ENCODE peak calls at places on chromosomes 16 and 17, in seven cellular contexts. C, Y, J, T, A, B and H are unnamed samples.
A peak's percentile ranks its signal among the peaks of the same experiment; 100 is the strongest.

GRCh38 chr16:20611975-20612471 is 35.9 kb upstream of the ACSM2B start:
- DNase-seq in C (no peak), Y (no peak), J (no peak), T (no peak), A (no peak), B (no peak), H (no peak)

GRCh38 chr16:79172306-79172705 is 428.2 kb downstream of the MAF start:
- DNase-seq in C (no peak), Y (no peak), J (no peak), T (no peak), A (no peak), B (no peak), H (no peak)

GRCh38 chr16:83996481-83997252 is 28.6 kb downstream of the NECAB2 start:
- DNase-seq in C (peak; percentile 36), Y (no peak), J (no peak), T (no peak), A (no peak), B (no peak), H (peak; percentile 45)

GRCh38 chr17:42097691-42098661 is at the start of gene ZNF385C:
- DNase-seq in C (no peak), Y (peak; percentile 30), J (no peak), T (peak; percentile 30), A (no peak), B (no peak), H (peak; percentile 59)

GRCh38 chr16:84505249-84506156 is 1.0 kb upstream of the MEAK7 start:
- DNase-seq in C (no peak), Y (no peak), J (no peak), T (no peak), A (peak; percentile 39), B (no peak), H (no peak)

GRCh38 chr17:71417142-71417541 is 703.7 kb upstream of the SOX9 start:
- DNase-seq in C (no peak), Y (no peak), J (no peak), T (no peak), A (no peak), B (no peak), H (no peak)

GRCh38 chr16:8936421-8936820 is 27.3 kb downstream of the USP7 start:
- DNase-seq in C (peak; percentile 65), Y (peak; percentile 69), J (no peak), T (peak; percentile 34), A (peak; percentile 63), B (peak; percentile 28), H (peak; percentile 45)

GRCh38 chr17:21375757-21376584 is at the start of gene KCNJ12:
- DNase-seq in C (peak; percentile 35), Y (no peak), J (no peak), T (no peak), A (no peak), B (no peak), H (no peak)

GRCh38 chr16:582614-583331 is 7.1 kb upstream of the RAB40C start:
- DNase-seq in C (no peak), Y (no peak), J (no peak), T (no peak), A (no peak), B (no peak), H (no peak)

GRCh38 chr17:71023631-71024030 is 854.3 kb downstream of the KCNJ2 start:
- DNase-seq in C (peak; percentile 70), Y (no peak), J (peak; percentile 4), T (no peak), A (no peak), B (no peak), H (no peak)

GRCh38 chr17:29050176-29050575 is 7.2 kb downstream of the PIPOX start:
- DNase-seq in C (no peak), Y (no peak), J (no peak), T (no peak), A (no peak), B (no peak), H (no peak)

GRCh38 chr16:88570691-88571092 is 489 bp downstream of the ZC3H18 start:
- DNase-seq in C (no peak), Y (no peak), J (no peak), T (peak; percentile 13), A (no peak), B (no peak), H (peak; percentile 53)

GRCh38 chr17:29583324-29584248 is 5.9 kb downstream of the GIT1 start:
- DNase-seq in C (no peak), Y (no peak), J (no peak), T (no peak), A (no peak), B (no peak), H (no peak)

GRCh38 chr17:41772586-41773189 is 13.8 kb downstream of the JUP start:
- DNase-seq in C (no peak), Y (no peak), J (no peak), T (no peak), A (peak; percentile 77), B (no peak), H (peak; percentile 70)

GRCh38 chr17:5325851-5326250 is 43.8 kb downstream of the RABEP1 start:
- DNase-seq in C (no peak), Y (no peak), J (no peak), T (no peak), A (no peak), B (no peak), H (no peak)

GRCh38 chr17:7834554-7834890 is 505 bp downstream of the KDM6B start:
- DNase-seq in C (no peak), Y (no peak), J (no peak), T (no peak), A (no peak), B (peak; percentile 46), H (peak; percentile 48)

GRCh38 chr17:29195465-29196081 is 15.4 kb upstream of the MYO18A start:
- DNase-seq in C (no peak), Y (no peak), J (no peak), T (no peak), A (peak; percentile 10), B (no peak), H (no peak)

GRCh38 chr17:50430731-50431130 is 4.7 kb downstream of the ACSF2 start:
- DNase-seq in C (no peak), Y (no peak), J (no peak), T (no peak), A (no peak), B (no peak), H (no peak)

GRCh38 chr16:77374384-77374783 is 60.5 kb downstream of the ADAMTS18 start:
- DNase-seq in C (no peak), Y (no peak), J (no peak), T (no peak), A (no peak), B (no peak), H (no peak)

GRCh38 chr16:86171329-86171728 is 272.4 kb downstream of the IRF8 start:
- DNase-seq in C (no peak), Y (no peak), J (no peak), T (no peak), A (no peak), B (peak; percentile 10), H (no peak)

GRCh38 chr17:2386400-2387085 is 14.3 kb downstream of the MNT start:
- DNase-seq in C (no peak), Y (no peak), J (no peak), T (no peak), A (no peak), B (no peak), H (no peak)

GRCh38 chr17:39965017-39965699 is 2.4 kb downstream of the GSDMA start:
- DNase-seq in C (no peak), Y (no peak), J (no peak), T (no peak), A (no peak), B (no peak), H (no peak)

GRCh38 chr16:27978876-27979275 is 84.6 kb downstream of the GSG1L start:
- DNase-seq in C (no peak), Y (no peak), J (no peak), T (no peak), A (no peak), B (no peak), H (no peak)

GRCh38 chr17:50210249-50211225 is 9.1 kb upstream of the COL1A1 start:
- DNase-seq in C (no peak), Y (peak; percentile 14), J (no peak), T (no peak), A (peak; percentile 93), B (peak; percentile 97), H (no peak)

GRCh38 chr16:31079342-31079944 is 5.2 kb downstream of the ZNF646 start:
- DNase-seq in C (no peak), Y (no peak), J (no peak), T (no peak), A (no peak), B (no peak), H (no peak)

GRCh38 chr17:550041-550398 is 164.6 kb downstream of the VPS53 start:
- DNase-seq in C (no peak), Y (no peak), J (no peak), T (no peak), A (no peak), B (no peak), H (no peak)

GRCh38 chr16:85991425-85991824 is 92.5 kb downstream of the IRF8 start:
- DNase-seq in C (no peak), Y (no peak), J (no peak), T (no peak), A (no peak), B (no peak), H (no peak)

GRCh38 chr17:76635039-76635438 is 8.5 kb downstream of the ST6GALNAC1 start:
- DNase-seq in C (no peak), Y (no peak), J (no peak), T (no peak), A (no peak), B (peak; percentile 18), H (no peak)

GRCh38 chr16:20740901-20741491 is 622 bp downstream of the THUMPD1 start:
- DNase-seq in C (peak; percentile 90), Y (peak; percentile 90), J (peak; percentile 72), T (peak; percentile 77), A (peak; percentile 81), B (peak; percentile 73), H (peak; percentile 64)

GRCh38 chr17:12605222-12605621 is 60.5 kb upstream of the MYOCD start:
- DNase-seq in C (no peak), Y (no peak), J (no peak), T (no peak), A (no peak), B (peak; percentile 41), H (no peak)

GRCh38 chr17:694239-694638 is 20.4 kb downstream of the VPS53 start:
- DNase-seq in C (no peak), Y (no peak), J (no peak), T (no peak), A (no peak), B (peak; percentile 94), H (no peak)

GRCh38 chr16:87027056-87027616 is 290.1 kb downstream of the C16orf95 start:
- DNase-seq in C (no peak), Y (no peak), J (no peak), T (no peak), A (no peak), B (no peak), H (no peak)